ENCODE peak calls at places on chromosomes 11 and 22, in ten cellular contexts. One of them, this sample, is unnamed.

GRCh38 chr11:70108250-70108649 is 30.1 kb downstream of the ANO1 start:
- DNase-seq in NCI-H2081 treated with DMSO at 0.1 percent for 48 hours: no peak
- DNase-seq in SW 1271: no peak
- DNase-seq in LoVo: no peak
- DNase-seq in EL: peak
- DNase-seq in EH: peak
- DNase-seq in T-cell: no peak
- DNase-seq in fibroblast of lung: peak
- DNase-seq in heart left ventricle: no peak
- DNase-seq in NCI-H1417: no peak
- DNase-seq in this sample: no peak

GRCh38 chr22:19056951-19057401 is 65.2 kb downstream of the DGCR2 start:
- DNase-seq in NCI-H2081 treated with DMSO at 0.1 percent for 48 hours: no peak
- DNase-seq in heart left ventricle: peak
- DNase-seq in EH: no peak
- DNase-seq in T-cell: no peak
- DNase-seq in NCI-H1417: no peak
- DNase-seq in SW 1271: no peak
- DNase-seq in EL: no peak
- DNase-seq in fibroblast of lung: no peak
- DNase-seq in LoVo: no peak
- DNase-seq in this sample: no peak

GRCh38 chr11:107567739-107568335 is 2.3 kb upstream of the ALKBH8 start:
- DNase-seq in fibroblast of lung: no peak
- DNase-seq in EH: no peak
- DNase-seq in NCI-H2081 treated with DMSO at 0.1 percent for 48 hours: no peak
- DNase-seq in SW 1271: no peak
- DNase-seq in EL: no peak
- DNase-seq in NCI-H1417: no peak
- DNase-seq in heart left ventricle: no peak
- DNase-seq in LoVo: no peak
- DNase-seq in T-cell: no peak
- DNase-seq in this sample: no peak

GRCh38 chr11:73206751-73207280 is 11.3 kb upstream of the P2RY2 start:
- DNase-seq in fibroblast of lung: no peak
- DNase-seq in EL: peak
- DNase-seq in heart left ventricle: no peak
- DNase-seq in LoVo: no peak
- DNase-seq in EH: peak
- DNase-seq in NCI-H1417: no peak
- DNase-seq in T-cell: no peak
- DNase-seq in NCI-H2081 treated with DMSO at 0.1 percent for 48 hours: no peak
- DNase-seq in SW 1271: no peak
- DNase-seq in this sample: no peak

GRCh38 chr11:130916238-130916855 is at the start of gene SNX19:
- DNase-seq in EL: peak
- DNase-seq in SW 1271: peak
- DNase-seq in fibroblast of lung: peak
- DNase-seq in NCI-H1417: peak
- DNase-seq in T-cell: peak
- DNase-seq in heart left ventricle: peak
- DNase-seq in NCI-H2081 treated with DMSO at 0.1 percent for 48 hours: peak
- DNase-seq in LoVo: peak
- DNase-seq in EH: peak
- DNase-seq in this sample: peak

GRCh38 chr11:72783144-72783910 is 10.5 kb downstream of the STARD10 start:
- DNase-seq in NCI-H1417: no peak
- DNase-seq in EL: no peak
- DNase-seq in LoVo: no peak
- DNase-seq in T-cell: no peak
- DNase-seq in EH: no peak
- DNase-seq in heart left ventricle: no peak
- DNase-seq in fibroblast of lung: no peak
- DNase-seq in SW 1271: no peak
- DNase-seq in NCI-H2081 treated with DMSO at 0.1 percent for 48 hours: no peak
- DNase-seq in this sample: no peak

GRCh38 chr11:28524098-28524497 is 415.9 kb downstream of the METTL15 start:
- DNase-seq in heart left ventricle: no peak
- DNase-seq in NCI-H2081 treated with DMSO at 0.1 percent for 48 hours: no peak
- DNase-seq in SW 1271: no peak
- DNase-seq in fibroblast of lung: no peak
- DNase-seq in LoVo: no peak
- DNase-seq in EH: peak
- DNase-seq in EL: peak
- DNase-seq in T-cell: no peak
- DNase-seq in NCI-H1417: no peak
- DNase-seq in this sample: no peak

GRCh38 chr22:27419473-27419872 is 382.1 kb downstream of the MN1 start:
- DNase-seq in SW 1271: no peak
- DNase-seq in fibroblast of lung: no peak
- DNase-seq in LoVo: no peak
- DNase-seq in EH: no peak
- DNase-seq in heart left ventricle: no peak
- DNase-seq in T-cell: no peak
- DNase-seq in NCI-H2081 treated with DMSO at 0.1 percent for 48 hours: no peak
- DNase-seq in EL: peak
- DNase-seq in NCI-H1417: no peak
- DNase-seq in this sample: no peak

GRCh38 chr11:120666121-120666639 is 154.6 kb downstream of the GRIK4 start:
- DNase-seq in LoVo: no peak
- DNase-seq in fibroblast of lung: no peak
- DNase-seq in EL: no peak
- DNase-seq in NCI-H1417: no peak
- DNase-seq in T-cell: no peak
- DNase-seq in EH: no peak
- DNase-seq in heart left ventricle: no peak
- DNase-seq in NCI-H2081 treated with DMSO at 0.1 percent for 48 hours: no peak
- DNase-seq in SW 1271: no peak
- DNase-seq in this sample: no peak

GRCh38 chr11:2791521-2792375 is 92.0 kb upstream of the KCNQ1OT1 start:
- DNase-seq in NCI-H2081 treated with DMSO at 0.1 percent for 48 hours: no peak
- DNase-seq in NCI-H1417: no peak
- DNase-seq in heart left ventricle: peak
- DNase-seq in fibroblast of lung: no peak
- DNase-seq in LoVo: no peak
- DNase-seq in EL: no peak
- DNase-seq in SW 1271: no peak
- DNase-seq in T-cell: peak
- DNase-seq in EH: no peak
- DNase-seq in this sample: no peak

GRCh38 chr11:18485905-18486528 is 30.4 kb downstream of the LDHAL6A start:
- DNase-seq in T-cell: no peak
- DNase-seq in EL: no peak
- DNase-seq in EH: no peak
- DNase-seq in fibroblast of lung: no peak
- DNase-seq in LoVo: no peak
- DNase-seq in NCI-H2081 treated with DMSO at 0.1 percent for 48 hours: no peak
- DNase-seq in NCI-H1417: no peak
- DNase-seq in heart left ventricle: no peak
- DNase-seq in SW 1271: no peak
- DNase-seq in this sample: no peak

GRCh38 chr11:47360341-47360740 is 7.8 kb upstream of the MYBPC3 start:
- DNase-seq in LoVo: no peak
- DNase-seq in NCI-H1417: no peak
- DNase-seq in EL: no peak
- DNase-seq in SW 1271: no peak
- DNase-seq in T-cell: no peak
- DNase-seq in heart left ventricle: no peak
- DNase-seq in NCI-H2081 treated with DMSO at 0.1 percent for 48 hours: no peak
- DNase-seq in EH: no peak
- DNase-seq in fibroblast of lung: no peak
- DNase-seq in this sample: no peak

GRCh38 chr22:30250039-30250565 is 3.5 kb upstream of the LIF start:
- DNase-seq in fibroblast of lung: no peak
- DNase-seq in EL: peak
- DNase-seq in SW 1271: no peak
- DNase-seq in T-cell: no peak
- DNase-seq in NCI-H2081 treated with DMSO at 0.1 percent for 48 hours: no peak
- DNase-seq in NCI-H1417: no peak
- DNase-seq in EH: no peak
- DNase-seq in heart left ventricle: no peak
- DNase-seq in LoVo: no peak
- DNase-seq in this sample: no peak

GRCh38 chr11:46431211-46431610 is 39.6 kb upstream of the CHRM4 start:
- DNase-seq in EH: no peak
- DNase-seq in fibroblast of lung: no peak
- DNase-seq in NCI-H2081 treated with DMSO at 0.1 percent for 48 hours: no peak
- DNase-seq in T-cell: no peak
- DNase-seq in SW 1271: no peak
- DNase-seq in NCI-H1417: no peak
- DNase-seq in heart left ventricle: no peak
- DNase-seq in EL: no peak
- DNase-seq in LoVo: no peak
- DNase-seq in this sample: no peak

GRCh38 chr11:1230456-1231395 is 7.9 kb downstream of the MUC5B start:
- DNase-seq in fibroblast of lung: no peak
- DNase-seq in heart left ventricle: peak
- DNase-seq in T-cell: no peak
- DNase-seq in LoVo: no peak
- DNase-seq in EH: no peak
- DNase-seq in NCI-H1417: no peak
- DNase-seq in EL: no peak
- DNase-seq in NCI-H2081 treated with DMSO at 0.1 percent for 48 hours: no peak
- DNase-seq in SW 1271: no peak
- DNase-seq in this sample: no peak

GRCh38 chr22:40261783-40262182 is 84.1 kb downstream of the TNRC6B start:
- DNase-seq in T-cell: no peak
- DNase-seq in SW 1271: no peak
- DNase-seq in heart left ventricle: no peak
- DNase-seq in EL: no peak
- DNase-seq in fibroblast of lung: no peak
- DNase-seq in NCI-H1417: no peak
- DNase-seq in LoVo: no peak
- DNase-seq in EH: no peak
- DNase-seq in NCI-H2081 treated with DMSO at 0.1 percent for 48 hours: no peak
- DNase-seq in this sample: no peak

GRCh38 chr11:65084598-65085375 is 765 bp downstream of the ZFPL1 start:
- DNase-seq in heart left ventricle: no peak
- DNase-seq in NCI-H2081 treated with DMSO at 0.1 percent for 48 hours: no peak
- DNase-seq in T-cell: no peak
- DNase-seq in fibroblast of lung: no peak
- DNase-seq in EL: no peak
- DNase-seq in LoVo: no peak
- DNase-seq in NCI-H1417: no peak
- DNase-seq in EH: no peak
- DNase-seq in SW 1271: no peak
- DNase-seq in this sample: no peak

GRCh38 chr11:111550258-111550657 is 9.7 kb downstream of the LAYN start:
- DNase-seq in NCI-H1417: no peak
- DNase-seq in EH: no peak
- DNase-seq in SW 1271: no peak
- DNase-seq in fibroblast of lung: no peak
- DNase-seq in EL: no peak
- DNase-seq in LoVo: no peak
- DNase-seq in NCI-H2081 treated with DMSO at 0.1 percent for 48 hours: no peak
- DNase-seq in T-cell: no peak
- DNase-seq in heart left ventricle: no peak
- DNase-seq in this sample: no peak

GRCh38 chr11:64537876-64538275 is 53.1 kb upstream of the SLC22A12 start:
- DNase-seq in heart left ventricle: no peak
- DNase-seq in LoVo: no peak
- DNase-seq in NCI-H1417: no peak
- DNase-seq in EH: no peak
- DNase-seq in T-cell: no peak
- DNase-seq in NCI-H2081 treated with DMSO at 0.1 percent for 48 hours: no peak
- DNase-seq in fibroblast of lung: no peak
- DNase-seq in SW 1271: no peak
- DNase-seq in EL: no peak
- DNase-seq in this sample: no peak

GRCh38 chr11:113796663-113797259 is 17.2 kb downstream of the CLDN25 start:
- DNase-seq in heart left ventricle: no peak
- DNase-seq in T-cell: no peak
- DNase-seq in SW 1271: peak
- DNase-seq in LoVo: peak
- DNase-seq in NCI-H1417: peak
- DNase-seq in EH: peak
- DNase-seq in fibroblast of lung: peak
- DNase-seq in NCI-H2081 treated with DMSO at 0.1 percent for 48 hours: peak
- DNase-seq in EL: peak
- DNase-seq in this sample: peak

GRCh38 chr22:30970356-30970746 is 1.3 kb downstream of the TUG1 start:
- DNase-seq in T-cell: no peak
- DNase-seq in EL: peak
- DNase-seq in NCI-H2081 treated with DMSO at 0.1 percent for 48 hours: no peak
- DNase-seq in fibroblast of lung: no peak
- DNase-seq in heart left ventricle: no peak
- DNase-seq in SW 1271: no peak
- DNase-seq in EH: no peak
- DNase-seq in LoVo: no peak
- DNase-seq in NCI-H1417: no peak
- DNase-seq in this sample: no peak

GRCh38 chr11:134655189-134655937 is 243.3 kb upstream of the B3GAT1 start:
- DNase-seq in fibroblast of lung: no peak
- DNase-seq in EL: no peak
- DNase-seq in SW 1271: no peak
- DNase-seq in heart left ventricle: no peak
- DNase-seq in EH: no peak
- DNase-seq in LoVo: no peak
- DNase-seq in NCI-H2081 treated with DMSO at 0.1 percent for 48 hours: no peak
- DNase-seq in NCI-H1417: no peak
- DNase-seq in T-cell: peak
- DNase-seq in this sample: no peak

GRCh38 chr22:36017661-36018091 is 10.9 kb downstream of the RBFOX2 start:
- DNase-seq in EL: no peak
- DNase-seq in T-cell: no peak
- DNase-seq in heart left ventricle: no peak
- DNase-seq in SW 1271: no peak
- DNase-seq in NCI-H2081 treated with DMSO at 0.1 percent for 48 hours: peak
- DNase-seq in fibroblast of lung: no peak
- DNase-seq in NCI-H1417: peak
- DNase-seq in LoVo: no peak
- DNase-seq in EH: no peak
- DNase-seq in this sample: no peak

This sample was measured in HEK293T.